ENCODE peak calls at places on chromosome 9, in nine cellular contexts. A is Panc1, L is HCT116, R is breast epithelium, Z is spleen, N is GM23338, D is stomach, W is H1, Y is HepG2. O is an unnamed sample.

GRCh38 chr9:136643596-136644342 is 18.9 kb upstream of the EGFL7 start:
- DNase-seq in A (no peak), L (no peak), R (no peak), Z (peak), N (no peak), D (no peak), W (no peak), Y (no peak), O (no peak)

GRCh38 chr9:105059260-105059659 is 131.3 kb upstream of the ABCA1 start:
- DNase-seq in A (no peak), L (no peak), R (no peak), Z (no peak), N (no peak), D (no peak), W (no peak), Y (no peak), O (no peak)

GRCh38 chr9:136551401-136552116 is 5.7 kb upstream of the NOTCH1 start:
- DNase-seq in A (no peak), L (no peak), R (peak), Z (no peak), N (peak), D (peak), W (no peak), Y (no peak), O (no peak)

GRCh38 chr9:123191660-123192059 is 76.7 kb downstream of the STRBP start:
- DNase-seq in A (no peak), L (no peak), R (no peak), Z (no peak), N (peak), D (no peak), W (no peak), Y (no peak), O (no peak)

GRCh38 chr9:134335095-134335489 is 8.8 kb downstream of the RXRA start:
- DNase-seq in A (no peak), L (no peak), R (no peak), Z (no peak), N (no peak), D (no peak), W (no peak), Y (no peak), O (no peak)

GRCh38 chr9:69175488-69175872 is 1.4 kb downstream of the TJP2 start:
- DNase-seq in A (no peak), L (no peak), R (no peak), Z (no peak), N (no peak), D (no peak), W (no peak), Y (no peak), O (no peak)

GRCh38 chr9:27586200-27586599 is 12.9 kb upstream of the C9orf72 start:
- DNase-seq in A (no peak), L (no peak), R (no peak), Z (no peak), N (no peak), D (no peak), W (no peak), Y (no peak), O (no peak)

GRCh38 chr9:114214181-114214580 is 58.8 kb downstream of the COL27A1 start:
- DNase-seq in A (no peak), L (no peak), R (no peak), Z (no peak), N (no peak), D (no peak), W (no peak), Y (no peak), O (no peak)

GRCh38 chr9:108885643-108886348 is 23.7 kb downstream of the ACTL7A start:
- DNase-seq in A (no peak), L (peak), R (no peak), Z (no peak), N (no peak), D (no peak), W (no peak), Y (peak), O (peak)

GRCh38 chr9:70563437-70564204 is 149.2 kb upstream of the KLF9 start:
- DNase-seq in A (no peak), L (no peak), R (no peak), Z (no peak), N (no peak), D (no peak), W (no peak), Y (no peak), O (peak)

GRCh38 chr9:118038713-118039112 is 334.5 kb downstream of the TLR4 start:
- DNase-seq in A (no peak), L (no peak), R (no peak), Z (no peak), N (peak), D (no peak), W (no peak), Y (no peak), O (no peak)

GRCh38 chr9:27528278-27528885 is 1.2 kb downstream of the MOB3B start:
- DNase-seq in A (no peak), L (no peak), R (peak), Z (peak), N (peak), D (peak), W (peak), Y (no peak), O (no peak)

GRCh38 chr9:116792271-116792670 is 105.2 kb downstream of the TRIM32 start:
- DNase-seq in A (no peak), L (no peak), R (no peak), Z (no peak), N (no peak), D (no peak), W (no peak), Y (no peak), O (no peak)

GRCh38 chr9:98251554-98251953 is 3.9 kb downstream of the TBC1D2 start:
- DNase-seq in A (no peak), L (peak), R (no peak), Z (no peak), N (no peak), D (no peak), W (no peak), Y (no peak), O (no peak)

GRCh38 chr9:68458918-68459317 is 81.8 kb downstream of the TMEM252 start:
- DNase-seq in A (no peak), L (no peak), R (no peak), Z (no peak), N (no peak), D (no peak), W (no peak), Y (no peak), O (no peak)

GRCh38 chr9:36939214-36939613 is 94.9 kb downstream of the PAX5 start:
- DNase-seq in A (no peak), L (no peak), R (no peak), Z (no peak), N (no peak), D (no peak), W (no peak), Y (no peak), O (no peak)

GRCh38 chr9:124786881-124787573 is 10.1 kb downstream of the OLFML2A start:
- DNase-seq in A (no peak), L (no peak), R (peak), Z (peak), N (no peak), D (peak), W (no peak), Y (no peak), O (no peak)

GRCh38 chr9:109910616-109911568 is 130.9 kb downstream of the PALM2AKAP2 start:
- DNase-seq in A (no peak), L (no peak), R (no peak), Z (no peak), N (no peak), D (no peak), W (no peak), Y (no peak), O (no peak)

GRCh38 chr9:97594414-97594921 is 38.7 kb downstream of the TSTD2 start:
- DNase-seq in A (no peak), L (no peak), R (no peak), Z (no peak), N (peak), D (no peak), W (no peak), Y (no peak), O (no peak)

DNA sequence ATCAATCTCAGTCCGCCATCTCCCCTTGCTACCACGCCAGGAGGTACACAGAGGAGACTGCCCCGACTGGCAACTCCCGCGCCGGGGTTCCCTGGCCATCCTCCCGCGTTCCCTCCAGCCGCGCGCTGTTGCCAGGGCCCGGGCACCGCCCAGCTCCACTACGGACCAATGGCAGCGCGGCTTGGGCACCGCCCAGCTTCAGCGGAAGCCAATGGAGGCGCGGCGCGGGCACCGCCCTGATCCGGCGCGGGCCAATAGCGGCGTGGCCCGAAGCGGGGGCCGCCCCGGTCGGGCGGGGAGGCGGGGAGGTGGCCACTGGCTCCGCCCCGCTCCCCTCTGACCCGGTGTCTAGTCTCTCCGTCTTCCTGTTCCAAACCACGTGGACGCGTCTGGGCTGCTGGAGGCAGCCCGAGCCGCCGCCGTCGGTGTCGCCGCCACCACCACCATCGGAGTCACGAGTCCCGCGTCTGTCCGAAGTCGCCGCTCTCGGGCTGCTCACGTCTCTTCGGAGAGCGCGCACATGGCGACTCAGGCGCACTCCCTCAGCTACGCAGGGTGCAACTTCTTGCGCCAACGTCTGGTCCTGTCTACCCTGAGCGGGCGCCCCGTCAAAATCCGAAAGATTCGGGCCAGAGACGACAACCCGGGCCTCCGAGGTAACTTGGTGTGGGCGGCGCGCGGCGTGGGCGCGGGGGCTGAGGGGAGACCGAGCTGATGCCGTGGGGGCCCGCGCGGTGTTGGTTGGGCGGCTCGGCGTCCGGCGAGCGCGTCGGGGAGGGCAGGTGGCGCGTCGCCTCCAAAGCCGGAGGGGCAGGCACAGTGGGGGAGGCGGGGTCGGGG is at the start of gene RCL1:
- DNase-seq in A (peak), L (peak), R (peak), Z (peak), N (peak), D (peak), W (peak), Y (peak), O (peak)
- H3K4me3 ChIP-seq in A (peak), L (peak), R (peak), Z (peak), N (peak), D (peak), W (peak), Y (peak), O (peak)

GRCh38 chr9:34992376-34992951 is 2.9 kb downstream of the DNAJB5 start:
- DNase-seq in A (no peak), L (peak), R (no peak), Z (peak), N (no peak), D (no peak), W (no peak), Y (peak), O (no peak)
- TF ChIP-seq POLR2AphosphoS5 in A (no peak), L (peak), R (no peak), Z (no peak), N (no peak), D (peak), W (no peak), Y (no peak), O (no peak)

DNA sequence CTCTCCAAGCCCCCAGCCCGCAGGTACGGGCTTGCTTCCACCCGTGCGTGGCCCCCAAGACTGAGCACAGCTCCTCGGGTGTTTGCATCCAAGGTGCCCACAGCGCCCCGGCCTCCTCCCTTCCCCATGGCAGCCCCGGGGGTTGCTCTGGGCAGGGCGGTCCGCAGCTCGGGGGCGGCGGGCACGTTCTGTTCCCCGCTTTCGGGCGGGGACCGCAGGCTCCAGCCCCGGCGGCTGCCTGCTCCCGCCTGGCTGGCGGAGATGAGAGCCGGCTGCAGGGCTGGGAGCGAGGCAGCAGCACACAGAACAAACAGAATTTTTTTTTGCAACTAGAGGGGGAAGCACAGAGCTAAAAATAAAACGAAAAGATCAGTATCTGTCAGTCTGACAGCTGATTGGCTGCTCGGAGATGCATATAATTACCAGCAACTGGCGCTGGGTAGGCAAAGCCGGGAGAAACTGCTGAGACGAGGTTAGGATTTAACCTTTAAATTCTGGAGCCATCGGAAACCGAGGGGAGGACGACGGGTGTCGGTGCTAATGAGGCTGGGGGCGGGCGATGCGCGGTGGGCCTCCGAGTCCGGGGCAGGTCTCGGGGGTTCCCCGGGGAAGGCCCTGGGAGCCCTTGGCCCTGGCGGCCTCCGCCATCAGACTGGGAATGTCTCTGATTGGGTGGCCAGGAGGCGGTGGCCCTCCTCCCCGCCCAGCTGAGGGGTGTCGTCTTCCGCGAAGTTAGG is 142.7 kb upstream of the IER5L start:
- DNase-seq in A (no peak), L (no peak), R (peak), Z (peak), N (peak), D (peak), W (no peak), Y (peak), O (peak)
- H3K4me3 ChIP-seq in A (no peak), L (no peak), R (peak), Z (peak), N (peak), D (peak), W (peak), Y (no peak), O (peak)

GRCh38 chr9:79655571-79655970 is 83.8 kb downstream of the TLE4 start:
- DNase-seq in A (no peak), L (no peak), R (no peak), Z (no peak), N (no peak), D (no peak), W (no peak), Y (no peak), O (no peak)
- TF ChIP-seq POLR2AphosphoS5 in A (no peak), L (no peak), R (no peak), Z (no peak), N (no peak), D (no peak), W (no peak), Y (no peak), O (no peak)

GRCh38 chr9:16207161-16207560 is 654.3 kb downstream of the CCDC171 start:
- DNase-seq in A (no peak), L (no peak), R (no peak), Z (no peak), N (peak), D (no peak), W (no peak), Y (no peak), O (no peak)
- H3K4me3 ChIP-seq in A (no peak), L (no peak), R (no peak), Z (no peak), N (no peak), D (no peak), W (no peak), Y (no peak), O (no peak)

GRCh38 chr9:91693226-91693625 is 256.8 kb downstream of the ROR2 start:
- DNase-seq in A (no peak), L (no peak), R (no peak), Z (no peak), N (no peak), D (no peak), W (no peak), Y (no peak), O (no peak)

GRCh38 chr9:91694081-91694870 is 255.8 kb downstream of the ROR2 start:
- DNase-seq in A (no peak), L (no peak), R (no peak), Z (no peak), N (no peak), D (no peak), W (no peak), Y (no peak), O (no peak)

GRCh38 chr9:91689006-91689405 is 261.0 kb downstream of the ROR2 start:
- DNase-seq in A (no peak), L (no peak), R (no peak), Z (no peak), N (no peak), D (no peak), W (no peak), Y (no peak), O (no peak)

GRCh38 chr9:91690540-91691249 is 259.3 kb downstream of the ROR2 start:
- DNase-seq in A (no peak), L (no peak), R (no peak), Z (no peak), N (no peak), D (no peak), W (no peak), Y (no peak), O (no peak)
- TF ChIP-seq POLR2AphosphoS5 in A (no peak), L (no peak), R (no peak), Z (no peak), N (no peak), D (no peak), W (no peak), Y (no peak), O (no peak)

O was measured in SK-N-MC.